ENCODE peak calls at places on chromosomes 12 and 14, in ten cellular contexts. U is A549; L is GM23338; C is pancreas; H is CD8-positive, alpha-beta T cell; S is AG04450; E is H9; X is lung; N is CD8-positive, alpha-beta memory T cell; I is right cardiac atrium. K is an unnamed sample.
A peak's percentile ranks its signal among the peaks of the same experiment; 100 is the strongest.

GRCh38 chr12:58452546-58452945 is 467.8 kb downstream of the LRIG3 start:
- DNase-seq in U (no peak), L (no peak), C (no peak), H (no peak), S (no peak), E (no peak), X (no peak), N (no peak), I (no peak), K (no peak)

GRCh38 chr12:114400925-114401324 is 5.0 kb downstream of the TBX5 start:
- DNase-seq in U (no peak), L (peak; percentile 46), C (no peak), H (no peak), S (peak; percentile 79), E (no peak), X (no peak), N (no peak), I (peak; percentile 69), K (no peak)

GRCh38 chr12:26795899-26796298 is 37.1 kb downstream of the ITPR2 start:
- DNase-seq in U (no peak), L (no peak), C (no peak), H (no peak), S (no peak), E (no peak), X (no peak), N (no peak), I (no peak), K (no peak)

GRCh38 chr12:131827961-131828534 is at the start of gene MMP17:
- DNase-seq in U (peak; percentile 56), L (peak; percentile 94), C (peak; percentile 30), H (peak; percentile 37), S (no peak), E (peak; percentile 77), X (no peak), N (no peak), I (peak; percentile 56), K (no peak)

GRCh38 chr12:108551556-108551955 is 9.4 kb downstream of the SART3 start:
- DNase-seq in U (no peak), L (no peak), C (no peak), H (no peak), S (no peak), E (no peak), X (no peak), N (no peak), I (no peak), K (no peak)

GRCh38 chr14:36553650-36554260 is 28.7 kb downstream of the NKX2-8 start:
- DNase-seq in U (peak; percentile 29), L (peak; percentile 77), C (peak; percentile 30), H (no peak), S (peak; percentile 6), E (no peak), X (no peak), N (no peak), I (no peak), K (no peak)

GRCh38 chr12:13000935-13001724 is 1.1 kb upstream of the HEBP1 start:
- DNase-seq in U (peak; percentile 86), L (peak; percentile 79), C (peak; percentile 48), H (peak; percentile 36), S (no peak), E (peak; percentile 75), X (peak; percentile 43), N (peak; percentile 35), I (peak; percentile 61), K (no peak)

GRCh38 chr12:49121047-49121696 is 10.0 kb downstream of the TUBA1B start:
- DNase-seq in U (peak; percentile 86), L (peak; percentile 84), C (peak; percentile 36), H (no peak), S (no peak), E (peak; percentile 73), X (peak; percentile 45), N (no peak), I (peak; percentile 33), K (peak; percentile 31)

GRCh38 chr14:95549656-95550585 is 15.1 kb downstream of the GLRX5 start:
- DNase-seq in U (no peak), L (no peak), C (no peak), H (no peak), S (no peak), E (no peak), X (no peak), N (no peak), I (no peak), K (no peak)

GRCh38 chr14:22427771-22428228 is 161.2 kb downstream of the DAD1 start:
- DNase-seq in U (peak; percentile 13), L (peak; percentile 15), C (peak; percentile 25), H (no peak), S (no peak), E (no peak), X (peak; percentile 61), N (no peak), I (peak; percentile 21), K (peak; percentile 34)

GRCh38 chr14:90641111-90642010 is 174.9 kb downstream of the TTC7B start:
- DNase-seq in U (no peak), L (peak; percentile 67), C (no peak), H (no peak), S (no peak), E (no peak), X (no peak), N (no peak), I (no peak), K (no peak)

GRCh38 chr14:65224799-65225198 is 122.5 kb upstream of the MAX start:
- DNase-seq in U (no peak), L (no peak), C (peak; percentile 75), H (no peak), S (no peak), E (no peak), X (no peak), N (no peak), I (no peak), K (no peak)

GRCh38 chr12:75995691-75996090 is 35.9 kb downstream of the PHLDA1 start:
- DNase-seq in U (no peak), L (no peak), C (no peak), H (no peak), S (no peak), E (no peak), X (no peak), N (no peak), I (no peak), K (no peak)

GRCh38 chr14:38238332-38238731 is 17.6 kb downstream of the CLEC14A start:
- DNase-seq in U (no peak), L (no peak), C (no peak), H (no peak), S (peak; percentile 7), E (no peak), X (no peak), N (no peak), I (no peak), K (no peak)

DNA sequence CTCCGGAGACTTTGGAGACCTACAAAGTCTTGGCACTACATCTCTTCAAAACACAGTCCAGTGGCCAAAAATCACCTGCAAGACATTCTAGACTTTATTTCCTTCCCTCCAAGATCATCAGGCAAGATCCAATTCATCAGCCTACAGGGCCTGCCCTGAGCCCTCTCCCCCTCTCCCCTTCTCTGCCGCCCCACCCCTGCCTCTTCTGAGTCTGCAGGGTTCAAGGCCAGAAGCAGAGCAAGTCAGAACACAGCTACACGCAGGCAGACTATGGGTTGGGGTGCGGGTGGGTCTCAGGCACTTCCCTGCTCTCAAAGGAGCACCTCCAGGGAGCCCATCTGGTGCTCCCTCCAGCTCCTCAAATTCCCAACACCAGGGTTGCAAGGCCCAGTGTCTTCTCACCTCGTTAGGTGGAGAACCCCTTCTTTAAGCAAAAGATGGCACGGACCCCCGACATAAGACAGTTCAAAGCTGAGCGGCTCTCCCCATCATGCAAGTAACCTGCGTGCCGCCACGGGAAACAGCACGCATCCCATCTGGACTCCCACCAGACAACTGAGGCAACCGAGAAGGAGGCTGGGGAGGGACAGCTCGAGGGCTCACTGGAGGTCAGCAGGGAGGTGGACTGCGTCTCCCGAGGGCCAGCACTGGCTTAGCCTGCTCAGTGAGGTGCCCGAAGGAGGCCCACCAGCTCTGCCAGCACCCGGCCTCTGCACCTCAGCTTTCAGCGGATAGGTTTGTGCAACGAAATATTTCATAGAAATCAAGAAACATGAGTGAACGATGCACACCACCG is 5.6 kb upstream of the INF2 start:
- DNase-seq in U (no peak), L (no peak), C (no peak), H (no peak), S (no peak), E (no peak), X (no peak), N (no peak), I (no peak), K (no peak)
- H3K27ac ChIP-seq in U (peak overlapping the region; percentile 98), L (no peak overlapping the region), C (no peak overlapping the region), H (no peak overlapping the region), S (no peak overlapping the region), E (no peak overlapping the region), X (no peak overlapping the region), N (no peak overlapping the region), I (no peak overlapping the region), K (no peak overlapping the region)

GRCh38 chr12:102118874-102119273 is 1.0 kb downstream of the NUP37 start:
- DNase-seq in U (no peak), L (no peak), C (no peak), H (no peak), S (no peak), E (no peak), X (no peak), N (no peak), I (no peak), K (no peak)
- H3K27ac ChIP-seq in U (peak overlapping the region; percentile 97), L (no peak overlapping the region), C (no peak overlapping the region), H (no peak overlapping the region), S (no peak overlapping the region), E (no peak overlapping the region), X (no peak overlapping the region), N (peak overlapping the region; percentile 91), I (no peak overlapping the region), K (no peak overlapping the region)

GRCh38 chr12:124488520-124488919 is 78.9 kb downstream of the NCOR2 start:
- DNase-seq in U (no peak), L (no peak), C (peak; percentile 62), H (no peak), S (no peak), E (no peak), X (no peak), N (no peak), I (peak; percentile 40), K (no peak)

GRCh38 chr12:124486346-124486963 is 81.0 kb downstream of the NCOR2 start:
- DNase-seq in U (no peak), L (no peak), C (no peak), H (no peak), S (no peak), E (no peak), X (no peak), N (no peak), I (peak; percentile 17), K (no peak)

GRCh38 chr12:124487065-124487833 is 80.2 kb downstream of the NCOR2 start:
- DNase-seq in U (no peak), L (no peak), C (no peak), H (no peak), S (no peak), E (no peak), X (no peak), N (no peak), I (peak; percentile 76), K (no peak)

GRCh38 chr12:124489220-124489619 is 78.2 kb downstream of the NCOR2 start:
- DNase-seq in U (no peak), L (no peak), C (no peak), H (no peak), S (no peak), E (no peak), X (no peak), N (no peak), I (no peak), K (no peak)

GRCh38 chr12:124487834-124488165 is 79.6 kb downstream of the NCOR2 start:
- DNase-seq in U (no peak), L (no peak), C (no peak), H (no peak), S (no peak), E (no peak), X (no peak), N (no peak), I (no peak), K (no peak)
- H3K27ac ChIP-seq in U (no peak overlapping the region), L (no peak overlapping the region), C (no peak overlapping the region), H (no peak overlapping the region), S (no peak overlapping the region), E (no peak overlapping the region), X (no peak overlapping the region), N (peak overlapping the region; percentile 16), I (no peak overlapping the region), K (peak overlapping the region; percentile 42)

GRCh38 chr14:61439779-61440418 is 118.5 kb downstream of the PRKCH start:
- DNase-seq in U (no peak), L (no peak), C (no peak), H (no peak), S (no peak), E (no peak), X (no peak), N (no peak), I (no peak), K (no peak)
- H3K27ac ChIP-seq in U (peak overlapping the region; percentile 88), L (no peak overlapping the region), C (peak overlapping the region; percentile 34), H (peak overlapping the region; percentile 31), S (no peak overlapping the region), E (no peak overlapping the region), X (peak overlapping the region; percentile 5), N (no peak overlapping the region), I (peak overlapping the region; percentile 51), K (peak overlapping the region; percentile 55)

K was measured in gastrocnemius medialis.